ENCODE peak calls at places on chromosomes 4 and X, in four cellular contexts. One of them, this sample, is unnamed.

GRCh38 chr4:94406668-94407437 is 44.9 kb upstream of the PDLIM5 start:
- DNase-seq in BJ: peak; percentile 26
- DNase-seq in chondrocyte: no peak
- DNase-seq in NCI-H1105 treated with DMSO at 0.1 percent for 48 hours: peak; percentile 42
- DNase-seq in this sample: peak; percentile 75

GRCh38 chr4:138223191-138223910 is 18.8 kb downstream of the SLC7A11 start:
- DNase-seq in NCI-H1105 treated with DMSO at 0.1 percent for 48 hours: no peak
- DNase-seq in chondrocyte: no peak
- DNase-seq in BJ: no peak
- DNase-seq in this sample: no peak

GRCh38 chr4:139873111-139873866 is 207.7 kb downstream of the MGST2 start:
- DNase-seq in NCI-H1105 treated with DMSO at 0.1 percent for 48 hours: no peak
- DNase-seq in BJ: no peak
- DNase-seq in chondrocyte: no peak
- DNase-seq in this sample: no peak

GRCh38 chr4:87783781-87784180 is 15.6 kb upstream of the IBSP start:
- DNase-seq in NCI-H1105 treated with DMSO at 0.1 percent for 48 hours: no peak
- DNase-seq in chondrocyte: no peak
- DNase-seq in BJ: no peak
- DNase-seq in this sample: no peak

GRCh38 chr4:108466936-108467902 is 153.2 kb upstream of the RPL34 start:
- DNase-seq in NCI-H1105 treated with DMSO at 0.1 percent for 48 hours: no peak
- DNase-seq in BJ: peak; percentile 54
- DNase-seq in chondrocyte: no peak
- DNase-seq in this sample: no peak

GRCh38 chrX:16997313-16997712 is 50.9 kb downstream of the REPS2 start:
- DNase-seq in BJ: no peak
- DNase-seq in chondrocyte: no peak
- DNase-seq in NCI-H1105 treated with DMSO at 0.1 percent for 48 hours: no peak
- DNase-seq in this sample: no peak

GRCh38 chrX:154731881-154732280 is 19.0 kb downstream of the GAB3 start:
- DNase-seq in chondrocyte: no peak
- DNase-seq in BJ: no peak
- DNase-seq in NCI-H1105 treated with DMSO at 0.1 percent for 48 hours: no peak
- DNase-seq in this sample: no peak

GRCh38 chr4:139768913-139769312 is 103.3 kb downstream of the MGST2 start:
- DNase-seq in NCI-H1105 treated with DMSO at 0.1 percent for 48 hours: no peak
- DNase-seq in BJ: no peak
- DNase-seq in chondrocyte: no peak
- DNase-seq in this sample: no peak

GRCh38 chr4:109631709-109632108 is 71.5 kb downstream of the CASP6 start:
- DNase-seq in NCI-H1105 treated with DMSO at 0.1 percent for 48 hours: no peak
- DNase-seq in chondrocyte: no peak
- DNase-seq in BJ: no peak
- DNase-seq in this sample: no peak

GRCh38 chr4:80139668-80140067 is 57.6 kb upstream of the PRDM8 start:
- DNase-seq in chondrocyte: no peak
- DNase-seq in BJ: no peak
- DNase-seq in NCI-H1105 treated with DMSO at 0.1 percent for 48 hours: no peak
- DNase-seq in this sample: no peak

GRCh38 chrX:153731117-153731844 is 6.6 kb downstream of the ABCD1 start:
- DNase-seq in BJ: no peak
- DNase-seq in chondrocyte: no peak
- DNase-seq in NCI-H1105 treated with DMSO at 0.1 percent for 48 hours: no peak
- DNase-seq in this sample: no peak

GRCh38 chrX:148588649-148589310 is 88.4 kb downstream of the AFF2 start:
- DNase-seq in chondrocyte: no peak
- DNase-seq in NCI-H1105 treated with DMSO at 0.1 percent for 48 hours: no peak
- DNase-seq in BJ: no peak
- DNase-seq in this sample: no peak

GRCh38 chrX:53239474-53239873 is 14.5 kb upstream of the KDM5C start:
- DNase-seq in chondrocyte: peak; percentile 35
- DNase-seq in NCI-H1105 treated with DMSO at 0.1 percent for 48 hours: no peak
- DNase-seq in BJ: no peak
- DNase-seq in this sample: no peak

GRCh38 chrX:24264383-24264782 is 49.5 kb downstream of the SUPT20HL2 start:
- DNase-seq in chondrocyte: no peak
- DNase-seq in NCI-H1105 treated with DMSO at 0.1 percent for 48 hours: no peak
- DNase-seq in BJ: no peak
- DNase-seq in this sample: no peak

GRCh38 chr4:120922390-120923200 is at the start of gene PRDM5:
- DNase-seq in BJ: no peak
- DNase-seq in chondrocyte: no peak
- DNase-seq in NCI-H1105 treated with DMSO at 0.1 percent for 48 hours: no peak
- DNase-seq in this sample: peak; percentile 61

GRCh38 chr4:73661646-73662119 is 41.4 kb upstream of the RASSF6 start:
- DNase-seq in NCI-H1105 treated with DMSO at 0.1 percent for 48 hours: no peak
- DNase-seq in chondrocyte: no peak
- DNase-seq in BJ: peak; percentile 83
- DNase-seq in this sample: no peak

GRCh38 chr4:40548256-40548655 is 81.4 kb downstream of the RBM47 start:
- DNase-seq in BJ: no peak
- DNase-seq in chondrocyte: no peak
- DNase-seq in NCI-H1105 treated with DMSO at 0.1 percent for 48 hours: no peak
- DNase-seq in this sample: no peak

GRCh38 chr4:67546971-67547370 is 1.7 kb upstream of the CENPC start:
- DNase-seq in NCI-H1105 treated with DMSO at 0.1 percent for 48 hours: no peak
- DNase-seq in BJ: no peak
- DNase-seq in chondrocyte: no peak
- DNase-seq in this sample: no peak

GRCh38 chr4:98630804-98631454 is 27.5 kb downstream of the TSPAN5 start:
- DNase-seq in chondrocyte: no peak
- DNase-seq in NCI-H1105 treated with DMSO at 0.1 percent for 48 hours: no peak
- DNase-seq in BJ: no peak
- DNase-seq in this sample: no peak

GRCh38 chrX:139204903-139205667 is 325.5 kb upstream of the F9 start:
- DNase-seq in NCI-H1105 treated with DMSO at 0.1 percent for 48 hours: peak; percentile 27
- DNase-seq in chondrocyte: no peak
- DNase-seq in BJ: no peak
- DNase-seq in this sample: peak; percentile 19

GRCh38 chr4:167903291-167903721 is 189.0 kb upstream of the ANXA10 start:
- DNase-seq in BJ: no peak
- DNase-seq in chondrocyte: no peak
- DNase-seq in NCI-H1105 treated with DMSO at 0.1 percent for 48 hours: no peak
- DNase-seq in this sample: no peak

GRCh38 chrX:150765782-150766350 is 72.7 kb downstream of the MTMR1 start:
- DNase-seq in chondrocyte: no peak
- DNase-seq in BJ: no peak
- DNase-seq in NCI-H1105 treated with DMSO at 0.1 percent for 48 hours: no peak
- DNase-seq in this sample: no peak

GRCh38 chr4:2462992-2463762 is 5.7 kb upstream of the RNF4 start:
- DNase-seq in BJ: no peak
- DNase-seq in chondrocyte: no peak
- DNase-seq in NCI-H1105 treated with DMSO at 0.1 percent for 48 hours: no peak
- DNase-seq in this sample: no peak

GRCh38 chrX:102067966-102068723 is 57.3 kb upstream of the TCEAL2 start:
- DNase-seq in NCI-H1105 treated with DMSO at 0.1 percent for 48 hours: peak; percentile 48
- DNase-seq in BJ: no peak
- DNase-seq in chondrocyte: no peak
- DNase-seq in this sample: no peak

GRCh38 chr4:76388160-76388908 is 32.6 kb downstream of the CCDC158 start:
- DNase-seq in NCI-H1105 treated with DMSO at 0.1 percent for 48 hours: no peak
- DNase-seq in BJ: no peak
- DNase-seq in chondrocyte: no peak
- DNase-seq in this sample: no peak

GRCh38 chrX:65866146-65866545 is 173.7 kb downstream of the VSIG4 start:
- DNase-seq in NCI-H1105 treated with DMSO at 0.1 percent for 48 hours: no peak
- DNase-seq in chondrocyte: no peak
- DNase-seq in BJ: no peak
- DNase-seq in this sample: no peak

GRCh38 chrX:17812763-17813162 is 48.3 kb downstream of the RAI2 start:
- DNase-seq in NCI-H1105 treated with DMSO at 0.1 percent for 48 hours: no peak
- DNase-seq in BJ: no peak
- DNase-seq in chondrocyte: no peak
- DNase-seq in this sample: no peak

GRCh38 chr4:44415251-44415650 is 33.4 kb downstream of the KCTD8 start:
- DNase-seq in chondrocyte: no peak
- DNase-seq in NCI-H1105 treated with DMSO at 0.1 percent for 48 hours: no peak
- DNase-seq in BJ: no peak
- DNase-seq in this sample: no peak

This sample was measured in thyroid gland.